ENCODE peak calls at places on chromosomes 7 and 10, in ten cellular contexts. R is choroid plexus epithelial cell, E is glutamatergic neuron, Z is neural progenitor cell, C is heart right ventricle, G is foreskin fibroblast, U is colonic mucosa, Q is mucosa of descending colon, K is MCF 10A, B is Caco-2. P is an unnamed sample.

GRCh38 chr10:28111712-28112111 is 112.8 kb upstream of the ODAD2 start:
- DNase-seq in R (peak), E (no peak), Z (no peak), C (no peak), G (peak), U (no peak), Q (no peak), K (peak), B (no peak), P (no peak)

GRCh38 chr10:24277771-24278518 is 69.0 kb downstream of the KIAA1217 start:
- DNase-seq in R (peak), E (no peak), Z (no peak), C (peak), G (no peak), U (no peak), Q (no peak), K (peak), B (no peak), P (no peak)

GRCh38 chr7:143323650-143324049 is 7.7 kb downstream of the CLCN1 start:
- DNase-seq in R (no peak), E (peak), Z (no peak), C (no peak), G (no peak), U (no peak), Q (no peak), K (no peak), B (no peak), P (no peak)

GRCh38 chr10:98349508-98349922 is 65.5 kb downstream of the PYROXD2 start:
- DNase-seq in R (peak), E (no peak), Z (no peak), C (peak), G (peak), U (peak), Q (no peak), K (peak), B (no peak), P (no peak)

GRCh38 chr7:140923358-140924006 is 1.2 kb downstream of the BRAF start:
- DNase-seq in R (peak), E (no peak), Z (peak), C (peak), G (peak), U (peak), Q (no peak), K (peak), B (no peak), P (no peak)

GRCh38 chr7:73496626-73497025 is 25.5 kb downstream of the BAZ1B start:
- DNase-seq in R (no peak), E (no peak), Z (no peak), C (no peak), G (no peak), U (no peak), Q (no peak), K (no peak), B (no peak), P (no peak)

GRCh38 chr7:45712057-45712689 is 138.0 kb downstream of the ADCY1 start:
- DNase-seq in R (no peak), E (no peak), Z (no peak), C (no peak), G (no peak), U (no peak), Q (no peak), K (no peak), B (no peak), P (no peak)

GRCh38 chr10:99484626-99485581 is 47.8 kb upstream of the NKX2-3 start:
- DNase-seq in R (no peak), E (no peak), Z (peak), C (no peak), G (no peak), U (no peak), Q (no peak), K (peak), B (peak), P (no peak)

GRCh38 chr10:78913219-78914059 is 155.3 kb upstream of the ZMIZ1 start:
- DNase-seq in R (no peak), E (peak), Z (peak), C (no peak), G (no peak), U (peak), Q (peak), K (no peak), B (no peak), P (no peak)

GRCh38 chr10:61262486-61263261 is 190.5 kb downstream of the TMEM26 start:
- DNase-seq in R (peak), E (no peak), Z (no peak), C (no peak), G (peak), U (no peak), Q (no peak), K (peak), B (no peak), P (no peak)

GRCh38 chr10:13848530-13849425 is 262.0 kb downstream of the PRPF18 start:
- DNase-seq in R (no peak), E (peak), Z (no peak), C (no peak), G (no peak), U (no peak), Q (no peak), K (no peak), B (no peak), P (no peak)

DNA sequence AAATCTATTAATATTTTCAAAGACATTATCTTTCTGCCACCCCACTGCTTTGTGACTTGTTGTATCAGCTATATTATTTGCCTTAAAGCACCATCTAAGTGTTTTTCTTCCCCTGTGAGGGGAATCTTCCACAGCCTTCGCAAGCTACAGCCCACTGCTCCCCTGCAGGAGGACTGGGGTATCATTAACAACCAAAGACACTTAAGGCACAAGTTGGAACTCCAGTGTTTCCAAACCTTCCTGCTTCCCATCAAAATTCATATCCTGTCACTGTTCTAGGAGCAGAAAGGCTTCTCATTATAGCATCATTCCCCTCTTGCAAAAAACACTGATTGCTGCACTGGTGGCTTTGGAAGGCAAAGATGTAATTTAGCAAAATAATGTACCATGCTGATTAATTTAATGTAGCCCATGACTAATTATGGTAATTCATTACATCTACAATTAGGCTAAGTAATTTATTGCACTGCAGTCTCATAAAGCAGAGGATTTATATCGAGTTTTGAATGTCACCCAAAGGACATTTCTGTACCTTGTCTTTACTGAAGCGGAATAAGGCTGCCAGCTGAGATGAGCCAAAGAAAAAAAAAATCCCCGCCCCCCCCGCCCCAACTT is 207.1 kb downstream of the SKAP2 start:
- DNase-seq in R (no peak), E (peak), Z (peak), C (no peak), G (no peak), U (no peak), Q (no peak), K (no peak), B (no peak), P (no peak)
- TF ChIP-seq CTCF in R (no peak), E (peak), Z (peak), C (no peak), G (no peak), U (no peak), Q (no peak), K (no peak), B (no peak), P (no peak)

GRCh38 chr10:91335147-91335546 is 75.0 kb upstream of the HECTD2 start:
- DNase-seq in R (no peak), E (no peak), Z (no peak), C (no peak), G (no peak), U (no peak), Q (no peak), K (no peak), B (no peak), P (no peak)
- TF ChIP-seq CTCF in R (no peak), E (no peak), Z (peak), C (no peak), G (no peak), U (no peak), Q (no peak), K (no peak), B (no peak), P (no peak)

GRCh38 chr7:110442386-110442837 is 648.5 kb upstream of the LRRN3 start:
- DNase-seq in R (peak), E (peak), Z (peak), C (peak), G (peak), U (peak), Q (peak), K (peak), B (peak), P (no peak)
- TF ChIP-seq CTCF in R (peak), E (peak), Z (peak), C (peak), G (no peak), U (no peak), Q (no peak), K (peak), B (peak), P (no peak)

GRCh38 chr7:149007615-149008014 is 20.7 kb downstream of the PDIA4 start:
- DNase-seq in R (peak), E (no peak), Z (no peak), C (no peak), G (peak), U (no peak), Q (no peak), K (no peak), B (no peak), P (no peak)
- TF ChIP-seq CTCF in R (peak), E (no peak), Z (peak), C (no peak), G (peak), U (no peak), Q (no peak), K (no peak), B (peak), P (no peak)

GRCh38 chr10:6840093-6840763 is 260.2 kb upstream of the PRKCQ start:
- DNase-seq in R (no peak), E (no peak), Z (no peak), C (no peak), G (peak), U (no peak), Q (no peak), K (peak), B (no peak), P (no peak)
- TF ChIP-seq CTCF in R (no peak), E (no peak), Z (no peak), C (no peak), G (no peak), U (no peak), Q (no peak), K (no peak), B (no peak), P (no peak)

DNA sequence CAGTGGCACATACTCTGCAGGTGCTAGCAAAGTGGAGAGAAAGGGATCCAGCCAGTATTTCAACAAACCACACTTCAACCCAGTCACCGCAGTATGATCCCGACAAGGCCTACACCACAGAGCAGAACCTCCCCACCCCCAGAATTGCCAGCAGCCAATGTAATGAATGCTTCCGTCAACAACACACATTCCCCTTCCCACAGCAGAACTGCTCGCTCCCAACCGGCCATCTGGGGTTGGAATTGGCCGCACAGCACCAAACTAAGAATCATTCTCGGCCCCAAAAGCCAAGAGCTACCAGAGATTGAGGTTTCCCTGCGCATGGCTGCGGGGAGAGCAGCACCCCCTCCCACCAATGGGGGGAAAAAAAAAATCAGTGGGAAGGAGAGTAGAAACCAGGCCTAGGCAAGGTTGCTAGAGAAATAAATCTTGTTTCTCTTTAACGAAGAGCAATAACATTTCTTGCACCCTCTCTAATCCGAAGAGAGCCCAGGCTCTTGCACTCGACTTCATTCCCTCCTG is 1.1 kb downstream of the WASL start:
- DNase-seq in R (peak), E (peak), Z (peak), C (peak), G (peak), U (peak), Q (peak), K (peak), B (peak), P (no peak)
- TF ChIP-seq CTCF in R (no peak), E (no peak), Z (no peak), C (no peak), G (no peak), U (no peak), Q (no peak), K (no peak), B (no peak), P (no peak)

DNA sequence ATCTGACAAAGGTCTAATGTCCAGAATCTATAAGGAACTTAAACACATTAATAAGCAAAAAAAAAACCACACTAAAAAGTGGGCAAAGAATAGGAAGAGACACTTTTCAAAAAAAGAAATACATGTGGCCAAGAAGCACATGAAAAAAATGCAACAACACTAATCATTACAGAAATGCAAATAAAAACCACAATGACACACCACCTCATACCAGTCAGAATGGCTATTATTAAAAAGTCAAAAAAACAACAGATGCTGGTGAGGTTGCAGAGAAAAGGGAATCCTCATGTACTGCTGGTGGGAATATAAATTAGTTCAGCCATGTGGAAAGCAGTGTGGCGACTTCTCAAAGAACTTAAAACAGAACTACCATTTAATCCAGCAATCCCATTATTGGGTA is 119.0 kb downstream of the LMBR1 start:
- DNase-seq in R (no peak), E (no peak), Z (no peak), C (no peak), G (no peak), U (no peak), Q (no peak), K (no peak), B (no peak), P (no peak)
- TF ChIP-seq CTCF in R (no peak), E (no peak), Z (no peak), C (no peak), G (no peak), U (no peak), Q (no peak), K (no peak), B (no peak), P (no peak)

GRCh38 chr7:132899833-132900232 is 182.1 kb downstream of the CHCHD3 start:
- DNase-seq in R (peak), E (no peak), Z (no peak), C (no peak), G (no peak), U (no peak), Q (no peak), K (no peak), B (no peak), P (no peak)
- TF ChIP-seq CTCF in R (peak), E (no peak), Z (peak), C (no peak), G (no peak), U (no peak), Q (no peak), K (no peak), B (no peak), P (no peak)